ENCODE peak calls at places on chromosome 13, in seven cellular contexts. L is uterus, F is endothelial cell of umbilical vein, U is GM12878, O is body of pancreas, I is esophagus muscularis mucosa, H is tibial nerve. E is an unnamed sample. For H3K4me1, the result is how much of the 10 kb centered on the place peaks cover.

GRCh38 chr13:54361460-54361859 is 1332.8 kb downstream of the OLFM4 start:
- DNase-seq in L (no peak), F (no peak), U (no peak), O (no peak), I (no peak), H (no peak), E (no peak)

GRCh38 chr13:21541980-21542379 is 62.0 kb downstream of the MICU2 start:
- DNase-seq in L (no peak), F (no peak), U (no peak), O (no peak), I (no peak), H (no peak), E (no peak)

GRCh38 chr13:24644051-24644450 is 36.2 kb upstream of the ATP12A start:
- DNase-seq in L (no peak), F (no peak), U (no peak), O (no peak), I (no peak), H (no peak), E (no peak)

GRCh38 chr13:40069173-40070044 is 413.9 kb downstream of the COG6 start:
- DNase-seq in L (peak), F (peak), U (no peak), O (peak), I (peak), H (peak), E (peak)

GRCh38 chr13:30421093-30422055 is 919 bp upstream of the UBE2L5 start:
- DNase-seq in L (peak), F (peak), U (no peak), O (peak), I (peak), H (peak), E (peak)

GRCh38 chr13:32669030-32669646 is 82.9 kb downstream of the PDS5B start:
- DNase-seq in L (no peak), F (peak), U (no peak), O (no peak), I (no peak), H (no peak), E (no peak)

GRCh38 chr13:51235756-51236564 is 13.8 kb downstream of the FAM124A start:
- DNase-seq in L (no peak), F (peak), U (no peak), O (no peak), I (no peak), H (no peak), E (no peak)

GRCh38 chr13:27022571-27023311 is 148.9 kb downstream of the USP12 start:
- DNase-seq in L (no peak), F (no peak), U (no peak), O (no peak), I (no peak), H (no peak), E (no peak)

GRCh38 chr13:40315416-40316064 is 350.9 kb downstream of the FOXO1 start:
- DNase-seq in L (peak), F (peak), U (no peak), O (no peak), I (peak), H (no peak), E (no peak)

GRCh38 chr13:88932950-88933349 is 1261.8 kb downstream of the SLITRK5 start:
- DNase-seq in L (no peak), F (no peak), U (no peak), O (no peak), I (no peak), H (no peak), E (no peak)

GRCh38 chr13:94550030-94550738 is 45.8 kb downstream of the TGDS start:
- DNase-seq in L (peak), F (no peak), U (peak), O (no peak), I (no peak), H (peak), E (no peak)

GRCh38 chr13:109758937-109759480 is 27.4 kb downstream of the IRS2 start:
- DNase-seq in L (no peak), F (no peak), U (no peak), O (no peak), I (peak), H (no peak), E (no peak)

GRCh38 chr13:44013666-44014291 is 134.1 kb downstream of the LACC1 start:
- DNase-seq in L (peak), F (peak), U (no peak), O (no peak), I (no peak), H (no peak), E (no peak)

GRCh38 chr13:39498471-39499114 is 104.4 kb downstream of the LHFPL6 start:
- DNase-seq in L (no peak), F (no peak), U (no peak), O (no peak), I (peak), H (no peak), E (no peak)

GRCh38 chr13:32041429-32041828 is 9.9 kb downstream of the FRY start:
- DNase-seq in L (no peak), F (no peak), U (peak), O (no peak), I (no peak), H (no peak), E (no peak)

GRCh38 chr13:83019986-83020385 is 862.3 kb downstream of the SLITRK1 start:
- DNase-seq in L (no peak), F (no peak), U (no peak), O (no peak), I (no peak), H (no peak), E (no peak)

GRCh38 chr13:19681517-19681916 is 48.1 kb downstream of the MPHOSPH8 start:
- DNase-seq in L (no peak), F (peak), U (no peak), O (no peak), I (no peak), H (no peak), E (no peak)

GRCh38 chr13:23007430-23007829 is 173.3 kb upstream of the SGCG start:
- DNase-seq in L (no peak), F (no peak), U (no peak), O (no peak), I (no peak), H (peak), E (peak)

GRCh38 chr13:73698859-73699258 is 435.3 kb downstream of the KLF12 start:
- DNase-seq in L (no peak), F (no peak), U (no peak), O (no peak), I (peak), H (no peak), E (no peak)

GRCh38 chr13:49457221-49457620 is 13.1 kb downstream of the SETDB2 start:
- DNase-seq in L (no peak), F (peak), U (no peak), O (no peak), I (no peak), H (no peak), E (no peak)

GRCh38 chr13:80473695-80474094 is 132.8 kb upstream of the SPRY2 start:
- DNase-seq in L (no peak), F (peak), U (no peak), O (no peak), I (no peak), H (no peak), E (no peak)

GRCh38 chr13:31310781-31311180 is 111.0 kb downstream of the B3GLCT start:
- DNase-seq in L (no peak), F (peak), U (no peak), O (no peak), I (no peak), H (no peak), E (no peak)

GRCh38 chr13:50512602-50513527 is 330.6 kb downstream of the DLEU7 start:
- DNase-seq in L (peak), F (peak), U (no peak), O (no peak), I (no peak), H (peak), E (peak)

GRCh38 chr13:109687559-109688448 is 98.6 kb downstream of the IRS2 start:
- DNase-seq in L (no peak), F (no peak), U (no peak), O (no peak), I (no peak), H (no peak), E (no peak)

GRCh38 chr13:109779876-109780516 is 6.4 kb downstream of the IRS2 start:
- DNase-seq in L (no peak), F (no peak), U (no peak), O (no peak), I (peak), H (no peak), E (no peak)

GRCh38 chr13:38662362-38662761 is 24.5 kb upstream of the FREM2 start:
- DNase-seq in L (no peak), F (no peak), U (no peak), O (no peak), I (no peak), H (no peak), E (no peak)

GRCh38 chr13:95643471-95643813 is 1.1 kb downstream of the DZIP1 start:
- DNase-seq in L (peak), F (no peak), U (no peak), O (no peak), I (no peak), H (no peak), E (peak)

GRCh38 chr13:94419304-94419943 is 60.1 kb downstream of the DCT start:
- DNase-seq in L (no peak), F (peak), U (no peak), O (no peak), I (no peak), H (no peak), E (no peak)

GRCh38 chr13:30047154-30047874 is 196.9 kb upstream of the UBL3 start:
- DNase-seq in L (no peak), F (no peak), U (no peak), O (no peak), I (peak), H (no peak), E (no peak)

GRCh38 chr13:59494560-59494970 is 669.2 kb downstream of the DIAPH3 start:
- DNase-seq in L (no peak), F (peak), U (no peak), O (no peak), I (no peak), H (peak), E (peak)

GRCh38 chr13:42486711-42487198 is 87.2 kb upstream of the TNFSF11 start:
- DNase-seq in L (no peak), F (peak), U (no peak), O (no peak), I (no peak), H (no peak), E (no peak)

GRCh38 chr13:71378992-71379905 is 487.8 kb downstream of the DACH1 start:
- DNase-seq in L (no peak), F (peak), U (no peak), O (no peak), I (no peak), H (no peak), E (no peak)
- H3K27ac ChIP-seq in L (peak), F (no peak), U (no peak), O (no peak), I (no peak), H (peak), E (peak)

DNA sequence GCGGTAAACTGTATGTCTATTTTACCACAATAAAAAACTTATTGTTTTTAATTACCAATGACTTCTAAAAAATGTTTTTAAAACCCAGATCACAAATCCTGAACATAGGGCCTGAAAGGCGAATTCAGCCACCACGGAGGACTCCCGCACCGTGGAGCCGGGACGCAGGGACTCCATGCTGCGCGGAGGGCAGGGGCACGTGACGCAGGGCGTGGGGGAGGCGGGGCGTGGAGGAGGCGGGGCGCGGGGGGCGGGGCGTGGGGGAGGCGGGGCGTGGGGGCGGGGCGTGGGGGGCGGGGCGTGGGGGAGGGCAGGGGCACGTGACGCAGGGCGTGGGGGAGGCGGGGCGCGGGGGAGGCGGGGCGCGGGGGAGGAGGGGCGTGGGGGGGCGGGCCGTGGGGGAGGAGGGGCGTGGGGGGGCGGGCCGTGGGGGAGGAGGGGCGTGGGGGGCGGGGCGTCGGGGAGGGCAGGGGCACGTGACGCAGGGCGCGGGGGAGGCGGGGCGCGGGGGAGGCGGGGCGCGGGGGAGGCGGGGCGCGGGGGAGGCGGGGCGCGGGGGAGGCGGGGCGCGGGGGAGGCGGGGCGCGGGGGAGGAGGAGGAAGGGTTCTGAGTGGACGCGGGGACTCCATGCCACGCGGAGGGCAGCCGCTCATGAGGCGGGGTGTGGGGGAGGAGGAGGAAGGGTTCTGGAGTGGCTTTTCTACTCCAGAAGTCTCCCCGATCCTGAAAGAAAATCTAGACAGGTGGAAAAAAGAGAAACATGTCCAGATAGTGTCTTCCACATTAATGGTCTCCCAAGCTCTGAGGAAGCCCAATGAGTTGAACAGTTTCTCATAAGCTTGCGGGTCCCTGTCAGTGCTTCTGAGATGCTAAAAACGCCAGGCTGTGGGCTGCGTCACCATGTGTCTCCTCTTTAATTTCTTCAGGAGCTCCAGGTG is 4.4 kb upstream of the PROZ start:
- DNase-seq in L (peak), F (peak), U (peak), O (peak), I (peak), H (peak), E (peak)
- TF ChIP-seq POLR2A in L (peak), F (peak), U (peak), O (peak), I (no peak), H (peak), E (no peak)

DNA sequence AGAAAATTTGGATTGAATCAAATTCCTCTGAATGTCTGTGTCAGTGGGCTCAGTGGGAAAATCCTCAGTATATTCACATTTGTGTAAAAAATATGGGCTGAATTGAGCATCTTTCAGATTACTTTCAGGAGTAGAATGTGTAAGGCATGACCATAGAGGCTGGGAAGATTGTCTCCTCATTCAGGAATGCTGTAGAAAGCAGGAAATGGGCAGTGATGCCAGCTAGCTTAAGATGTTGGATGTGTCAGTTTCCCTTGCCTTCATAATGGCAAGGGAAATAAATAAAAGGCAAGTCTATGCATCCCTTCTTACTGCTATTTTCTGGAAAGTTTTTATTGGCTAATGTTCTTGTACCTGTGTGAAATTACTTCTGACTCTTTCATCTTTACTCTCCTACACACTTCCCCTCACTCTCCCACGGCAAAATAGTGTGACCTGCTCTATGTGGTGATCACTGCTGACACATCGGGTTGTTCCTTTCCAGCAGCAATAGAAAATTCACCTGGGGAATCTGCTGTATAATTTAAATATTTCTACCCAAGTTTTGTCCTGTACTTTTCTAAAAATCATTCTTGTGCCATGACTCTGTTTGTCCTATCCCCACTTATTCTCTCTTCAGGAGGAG is 103.2 kb downstream of the LMO7 start:
- DNase-seq in L (no peak), F (no peak), U (peak), O (no peak), I (no peak), H (no peak), E (no peak)
- H3K4me1 ChIP-seq in L (under half), F (under half), U (under half), O (under half), I (under half), H (under half), E (under half)

GRCh38 chr13:107753286-107753685 is 462.1 kb downstream of the LIG4 start:
- DNase-seq in L (no peak), F (no peak), U (no peak), O (no peak), I (no peak), H (no peak), E (no peak)
- H3K27ac ChIP-seq in L (no peak), F (no peak), U (no peak), O (no peak), I (no peak), H (no peak), E (no peak)

GRCh38 chr13:111317042-111317550 is 3.3 kb upstream of the TEX29 start:
- DNase-seq in L (no peak), F (no peak), U (no peak), O (no peak), I (no peak), H (no peak), E (no peak)

GRCh38 chr13:111319521-111319920 is 921 bp upstream of the TEX29 start:
- DNase-seq in L (no peak), F (no peak), U (no peak), O (no peak), I (no peak), H (no peak), E (no peak)

GRCh38 chr13:111317571-111318360 is 2.7 kb upstream of the TEX29 start:
- DNase-seq in L (no peak), F (no peak), U (no peak), O (no peak), I (no peak), H (no peak), E (no peak)

GRCh38 chr13:111319998-111320911 is at the start of gene TEX29:
- DNase-seq in L (no peak), F (no peak), U (no peak), O (no peak), I (no peak), H (no peak), E (no peak)

DNA sequence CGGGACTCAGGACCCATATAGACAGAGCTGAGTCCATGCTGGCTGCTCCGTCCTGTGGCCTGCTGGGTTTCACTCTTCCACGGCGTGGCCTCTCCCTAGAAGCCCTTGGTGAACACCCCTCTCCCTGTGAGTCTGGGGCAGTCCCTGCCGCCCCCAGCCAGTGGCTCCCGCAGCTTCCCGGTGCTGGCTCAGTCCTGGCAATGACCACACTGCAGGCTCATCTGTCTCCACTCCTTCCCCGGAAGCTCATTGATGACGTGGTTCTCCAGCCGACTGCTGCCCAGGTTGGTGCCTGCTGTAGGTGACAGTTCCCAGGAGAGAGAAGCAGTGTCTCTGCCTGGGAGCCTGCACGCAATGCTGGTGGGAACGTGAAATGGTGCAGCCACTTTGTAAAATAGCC is 2.0 kb upstream of the TEX29 start:
- DNase-seq in L (no peak), F (no peak), U (no peak), O (no peak), I (no peak), H (no peak), E (no peak)
- TF ChIP-seq POLR2A in L (no peak), F (no peak), U (no peak), O (no peak), I (no peak), H (no peak), E (no peak)

DNA sequence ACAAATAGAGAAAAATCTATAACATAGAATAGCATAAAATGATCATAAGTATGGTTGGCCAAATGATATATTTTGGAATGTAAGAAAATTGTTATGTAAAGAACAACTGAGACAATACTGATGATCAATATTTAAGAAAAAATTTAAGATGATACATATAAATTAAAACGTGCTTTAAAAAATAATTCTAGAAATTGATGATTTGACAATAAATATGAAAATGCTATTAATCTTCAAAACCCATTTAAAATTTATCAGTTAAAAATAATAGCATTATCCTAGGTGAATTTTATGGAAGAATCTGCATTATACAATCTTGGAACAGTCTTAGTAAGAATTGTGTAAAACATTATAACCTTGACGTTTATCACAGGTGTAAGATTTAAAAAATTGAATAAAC is 95.1 kb upstream of the DACH1 start:
- DNase-seq in L (no peak), F (no peak), U (no peak), O (no peak), I (no peak), H (no peak), E (no peak)
- H3K4me1 ChIP-seq in L (under half), F (under half), U (under half), O (under half), I (under half), H (under half), E (under half)